ENCODE peak calls at places on chromosome 12, in ten cellular contexts. L is psoas muscle, H is uterus, U is tibial nerve, E is adrenal gland, T is transverse colon, S is GM12878, G is heart right ventricle, A is colonic mucosa, Q is pancreas. B is an unnamed sample. For H3K4me1, the result is how much of the 10 kb centered on the place peaks cover.

GRCh38 chr12:93183940-93184663 is 193.6 kb upstream of the NUDT4 start:
- DNase-seq in U (peak), Q (no peak), S (peak), A (no peak), T (no peak), E (peak), H (peak), G (peak), L (peak), B (peak)

GRCh38 chr12:87931764-87932163 is 97.4 kb downstream of the C12orf50 start:
- DNase-seq in L (no peak), E (no peak), H (no peak), G (no peak), Q (no peak), U (no peak), A (no peak), T (no peak), S (no peak), B (no peak)

GRCh38 chr12:24911284-24911791 is 37.6 kb downstream of the BCAT1 start:
- DNase-seq in L (no peak), S (no peak), Q (no peak), H (no peak), G (no peak), E (no peak), U (no peak), A (no peak), T (no peak), B (no peak)

GRCh38 chr12:19779393-19780056 is 340.2 kb downstream of the AEBP2 start:
- DNase-seq in S (no peak), A (no peak), T (no peak), Q (no peak), G (peak), U (no peak), L (no peak), E (no peak), H (no peak), B (peak)

GRCh38 chr12:132710062-132710421 is 600 bp upstream of the PGAM5 start:
- DNase-seq in L (no peak), T (no peak), Q (peak), H (no peak), E (no peak), G (no peak), S (no peak), U (no peak), A (peak), B (no peak)

GRCh38 chr12:87841935-87842334 is 187.3 kb downstream of the C12orf50 start:
- DNase-seq in U (no peak), S (no peak), T (no peak), E (no peak), G (no peak), A (no peak), H (no peak), Q (no peak), L (no peak), B (no peak)

GRCh38 chr12:52086366-52086765 is 6.9 kb downstream of the SMIM41 start:
- DNase-seq in Q (no peak), H (no peak), E (peak), G (no peak), L (no peak), S (no peak), T (no peak), A (no peak), U (no peak), B (no peak)

GRCh38 chr12:16329594-16329993 is 17.9 kb upstream of the MGST1 start:
- DNase-seq in Q (no peak), E (no peak), L (no peak), A (no peak), S (no peak), U (no peak), H (no peak), T (no peak), G (no peak), B (no peak)

GRCh38 chr12:43338848-43339526 is 213.0 kb downstream of the ADAMTS20 start:
- DNase-seq in H (no peak), G (peak), A (no peak), S (peak), U (peak), T (no peak), Q (no peak), E (no peak), L (no peak), B (no peak)

GRCh38 chr12:508145-508544 is 48.4 kb downstream of the B4GALNT3 start:
- DNase-seq in T (no peak), H (no peak), A (no peak), E (no peak), Q (no peak), S (no peak), G (no peak), U (no peak), L (no peak), B (no peak)

DNA sequence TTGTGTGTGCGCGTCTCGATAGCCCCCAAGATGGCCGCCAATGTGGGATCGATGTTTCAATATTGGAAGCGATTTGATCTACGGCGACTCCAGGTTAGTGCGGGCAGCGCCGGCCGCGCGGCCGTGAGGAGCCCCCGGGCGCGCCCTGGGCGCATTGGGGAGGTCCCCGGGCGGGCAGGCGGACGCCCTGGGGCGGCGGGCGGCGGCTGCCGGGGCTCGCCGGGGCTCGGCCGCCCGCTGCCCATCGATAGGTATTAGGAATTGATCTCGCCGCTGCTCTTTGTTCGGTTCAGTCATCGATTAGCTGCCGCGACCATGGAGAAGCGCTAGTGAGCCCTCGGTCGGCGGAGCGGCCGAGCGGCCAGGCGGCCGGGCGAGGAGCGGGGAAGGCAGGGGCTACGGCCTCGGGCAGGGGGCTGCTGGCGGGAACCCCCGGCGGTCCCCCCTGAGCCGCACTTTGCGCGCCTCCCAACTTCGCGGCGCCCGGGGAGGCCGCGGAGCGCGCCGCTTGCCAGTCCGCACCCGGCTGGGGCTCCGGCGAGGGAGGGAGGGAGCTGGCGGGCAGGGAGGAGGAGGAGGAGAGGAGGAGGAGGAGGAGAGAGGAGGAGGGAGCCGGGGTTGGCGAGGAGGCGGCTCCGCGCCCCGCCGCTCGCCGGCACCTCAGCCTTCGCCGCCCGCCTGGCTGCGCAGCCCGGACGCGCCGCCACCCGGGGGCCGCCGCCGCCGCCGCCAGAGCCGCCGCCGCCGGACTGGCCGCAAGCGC is 114.0 kb upstream of the MYL2 start:
- DNase-seq in T (no peak), H (no peak), L (no peak), Q (no peak), U (no peak), S (no peak), G (no peak), A (no peak), E (no peak), B (no peak)
- H3K4me3 ChIP-seq in T (no peak), H (no peak), L (peak), Q (no peak), U (peak), S (no peak), G (peak), A (no peak), E (no peak), B (peak)

DNA sequence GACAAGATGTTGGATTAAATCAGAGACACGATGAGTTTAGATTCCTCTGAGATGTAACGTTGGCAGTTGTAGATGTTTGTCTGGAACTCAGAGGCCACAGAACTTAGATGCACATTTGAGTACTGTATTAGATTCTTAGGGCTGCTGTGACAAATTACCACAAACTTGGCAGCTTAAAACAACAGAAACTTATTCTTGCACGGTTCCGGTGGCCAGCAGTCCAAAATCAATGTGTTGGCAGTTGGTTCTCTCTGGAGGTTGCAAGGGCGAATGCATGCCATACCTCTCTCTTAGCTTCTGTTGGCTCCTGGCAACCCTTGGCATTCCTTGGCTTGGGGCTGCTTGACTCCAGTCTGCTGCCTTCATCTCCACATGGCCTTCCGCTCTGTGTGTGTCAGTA is 118.9 kb downstream of the C12orf75 start:
- DNase-seq in A (no peak), Q (no peak), T (no peak), S (no peak), L (no peak), H (no peak), U (no peak), E (no peak), G (no peak), B (no peak)
- H3K4me1 ChIP-seq in A (under half), Q (under half), T (under half), S (under half), L (under half), H (under half), U (under half), E (under half), G (under half), B (under half)

GRCh38 chr12:110180591-110181005 is 56.4 kb downstream of the IFT81 start:
- DNase-seq in G (no peak), A (no peak), H (no peak), S (no peak), E (no peak), T (no peak), U (no peak), Q (no peak), L (no peak), B (no peak)

GRCh38 chr12:110183386-110183785 is 59.2 kb downstream of the IFT81 start:
- DNase-seq in H (no peak), U (no peak), T (no peak), L (no peak), A (no peak), S (no peak), E (no peak), Q (no peak), G (no peak), B (no peak)

GRCh38 chr12:110186059-110186458 is 61.9 kb downstream of the IFT81 start:
- DNase-seq in T (no peak), S (no peak), A (no peak), G (no peak), U (no peak), E (no peak), Q (no peak), H (no peak), L (no peak), B (no peak)

DNA sequence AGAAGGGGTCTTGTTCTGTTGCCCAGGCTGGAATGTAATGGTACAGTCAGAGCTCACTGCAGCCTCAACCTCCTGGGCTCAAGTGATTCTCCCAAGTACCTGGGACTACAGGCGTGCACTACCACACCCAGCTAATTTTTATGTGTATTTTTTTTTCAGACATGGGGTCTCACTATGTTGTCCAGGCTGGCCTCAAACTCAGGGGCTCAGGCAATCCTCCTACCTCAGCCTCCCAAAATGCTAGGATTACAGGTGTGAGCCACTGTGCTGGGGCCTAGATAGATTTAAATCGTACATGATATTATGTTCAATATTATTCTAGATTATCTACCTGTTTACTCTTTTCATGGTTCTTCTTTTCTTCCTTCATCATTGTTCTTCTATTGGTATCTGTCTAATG is 61.5 kb downstream of the IFT81 start:
- DNase-seq in U (no peak), S (no peak), Q (no peak), T (no peak), A (no peak), E (no peak), L (no peak), G (no peak), H (no peak), B (no peak)
- H3K27ac ChIP-seq in U (no peak), S (no peak), Q (no peak), T (no peak), A (no peak), E (no peak), L (no peak), G (no peak), H (no peak), B (no peak)

GRCh38 chr12:122880668-122881067 is 15.3 kb downstream of the VPS37B start:
- DNase-seq in T (no peak), U (no peak), E (peak), H (peak), A (no peak), Q (no peak), S (no peak), G (no peak), L (no peak), B (no peak)

GRCh38 chr12:122876724-122877123 is 19.2 kb downstream of the VPS37B start:
- DNase-seq in E (peak), H (no peak), U (no peak), Q (no peak), L (no peak), G (no peak), A (no peak), S (no peak), T (no peak), B (no peak)

GRCh38 chr12:122878780-122879612 is 16.9 kb downstream of the VPS37B start:
- DNase-seq in H (no peak), S (no peak), A (no peak), G (no peak), U (no peak), L (no peak), E (peak), T (no peak), Q (no peak), B (no peak)

GRCh38 chr12:122882908-122883563 is 12.9 kb downstream of the VPS37B start:
- DNase-seq in Q (no peak), S (no peak), U (no peak), H (no peak), L (no peak), G (no peak), A (no peak), E (no peak), T (no peak), B (no peak)

DNA sequence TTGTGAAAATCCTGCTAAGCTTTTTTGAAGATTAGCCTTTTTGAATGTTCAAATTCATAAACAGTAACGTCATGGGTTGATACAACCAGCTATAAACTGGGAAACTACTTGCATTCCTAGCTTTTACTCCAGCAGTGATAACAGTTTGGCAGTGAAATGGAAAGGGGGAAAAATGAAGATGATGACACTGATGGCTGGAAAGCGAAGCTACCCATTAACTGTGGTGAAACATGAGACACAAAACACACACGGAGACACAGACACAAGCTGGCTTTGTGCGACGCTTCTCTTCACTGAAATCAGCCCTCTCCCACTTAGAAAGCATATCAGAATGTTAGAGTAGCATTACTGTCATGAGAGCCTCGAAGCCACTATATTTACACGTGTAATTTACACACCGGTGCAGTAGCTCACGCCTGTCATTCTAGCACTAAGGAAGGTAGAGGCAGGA is 15.7 kb downstream of the VPS37B start:
- DNase-seq in L (no peak), U (no peak), S (no peak), A (no peak), G (no peak), T (no peak), E (peak), H (no peak), Q (no peak), B (no peak)
- H3K4me3 ChIP-seq in L (no peak), U (no peak), S (no peak), A (no peak), G (no peak), T (no peak), E (no peak), H (no peak), Q (no peak), B (no peak)

GRCh38 chr12:12488296-12488695 is 74.4 kb downstream of the DUSP16 start:
- DNase-seq in A (no peak), Q (no peak), E (no peak), S (no peak), G (no peak), T (no peak), H (no peak), U (no peak), L (no peak), B (no peak)

GRCh38 chr12:12488823-12489528 is 73.7 kb downstream of the DUSP16 start:
- DNase-seq in E (no peak), Q (no peak), T (no peak), U (no peak), A (no peak), L (no peak), S (no peak), H (no peak), G (no peak), B (no peak)

GRCh38 chr12:12495536-12495935 is 67.1 kb downstream of the DUSP16 start:
- DNase-seq in U (no peak), S (no peak), H (no peak), E (no peak), G (no peak), A (no peak), L (no peak), Q (no peak), T (no peak), B (no peak)

GRCh38 chr12:12491634-12492033 is 71.0 kb downstream of the DUSP16 start:
- DNase-seq in Q (no peak), U (no peak), A (no peak), H (no peak), T (no peak), G (no peak), E (no peak), L (no peak), S (no peak), B (no peak)

DNA sequence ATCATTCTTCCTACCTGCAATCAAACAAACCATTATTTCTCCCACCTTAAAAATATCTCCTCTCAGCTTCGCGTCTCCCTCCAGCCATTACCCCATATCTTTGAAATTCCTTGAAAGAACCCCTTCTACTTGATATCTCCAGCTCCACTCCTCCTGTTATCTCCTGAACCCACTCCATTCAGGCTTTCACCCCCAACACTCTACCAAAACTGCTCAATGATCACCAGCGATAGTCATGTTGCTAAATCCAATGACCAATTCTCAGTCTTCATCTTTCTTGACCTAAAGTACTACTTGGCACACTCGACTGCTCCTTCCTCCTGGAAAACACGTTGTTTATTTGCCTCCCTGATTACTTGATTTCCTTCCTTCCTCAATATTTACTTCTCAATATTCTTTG is 70.1 kb downstream of the DUSP16 start:
- DNase-seq in H (no peak), T (no peak), L (no peak), Q (no peak), U (no peak), S (no peak), G (no peak), A (no peak), E (no peak), B (no peak)
- H3K4me1 ChIP-seq in H (under half), T (under half), L (under half), Q (under half), U (under half), S (under half), G (under half), A (under half), E (under half), B (under half)